ENCODE peak calls at places on chromosome 1, in eight cellular contexts. One of them, this sample, is unnamed.

GRCh38 chr1:233240839-233241682 is 54.5 kb downstream of the PCNX2 start:
- DNase-seq in ovary: peak; percentile 61
- DNase-seq in K562: peak; percentile 40
- DNase-seq in heart right ventricle: peak; percentile 54
- DNase-seq in prostate gland: peak; percentile 34
- DNase-seq in mammary epithelial cell: no peak
- DNase-seq in tibial artery: peak; percentile 72
- DNase-seq in hepatocyte: peak; percentile 85
- DNase-seq in this sample: peak; percentile 48

GRCh38 chr1:202286622-202287097 is 55.1 kb downstream of the UBE2T start:
- DNase-seq in ovary: no peak
- DNase-seq in tibial artery: peak; percentile 89
- DNase-seq in heart right ventricle: peak; percentile 41
- DNase-seq in K562: no peak
- DNase-seq in hepatocyte: no peak
- DNase-seq in prostate gland: no peak
- DNase-seq in mammary epithelial cell: no peak
- DNase-seq in this sample: no peak

GRCh38 chr1:6420594-6421042 is 899 bp upstream of the HES2 start:
- DNase-seq in hepatocyte: no peak
- DNase-seq in tibial artery: no peak
- DNase-seq in heart right ventricle: no peak
- DNase-seq in ovary: no peak
- DNase-seq in prostate gland: no peak
- DNase-seq in mammary epithelial cell: no peak
- DNase-seq in K562: peak; percentile 94
- DNase-seq in this sample: no peak

GRCh38 chr1:115430717-115431116 is 92.7 kb upstream of the NGF start:
- DNase-seq in tibial artery: no peak
- DNase-seq in heart right ventricle: no peak
- DNase-seq in prostate gland: no peak
- DNase-seq in K562: no peak
- DNase-seq in hepatocyte: peak; percentile 46
- DNase-seq in ovary: no peak
- DNase-seq in mammary epithelial cell: peak; percentile 96
- DNase-seq in this sample: no peak

GRCh38 chr1:115980998-115981993 is 5.0 kb downstream of the SLC22A15 start:
- DNase-seq in tibial artery: no peak
- DNase-seq in mammary epithelial cell: peak; percentile 51
- DNase-seq in K562: peak; percentile 58
- DNase-seq in ovary: no peak
- DNase-seq in prostate gland: no peak
- DNase-seq in heart right ventricle: no peak
- DNase-seq in hepatocyte: peak; percentile 62
- DNase-seq in this sample: peak; percentile 82

GRCh38 chr1:212368073-212368484 is 46.6 kb downstream of the PACC1 start:
- DNase-seq in mammary epithelial cell: peak; percentile 54
- DNase-seq in prostate gland: peak; percentile 43
- DNase-seq in hepatocyte: peak; percentile 83
- DNase-seq in ovary: no peak
- DNase-seq in heart right ventricle: no peak
- DNase-seq in tibial artery: no peak
- DNase-seq in K562: peak; percentile 68
- DNase-seq in this sample: peak; percentile 58

GRCh38 chr1:150006881-150007401 is 3.6 kb downstream of the OTUD7B start:
- DNase-seq in ovary: no peak
- DNase-seq in K562: peak; percentile 19
- DNase-seq in heart right ventricle: no peak
- DNase-seq in tibial artery: no peak
- DNase-seq in prostate gland: no peak
- DNase-seq in hepatocyte: no peak
- DNase-seq in mammary epithelial cell: peak; percentile 43
- DNase-seq in this sample: peak; percentile 17

GRCh38 chr1:218718977-218719376 is 373.8 kb downstream of the TGFB2 start:
- DNase-seq in prostate gland: no peak
- DNase-seq in ovary: no peak
- DNase-seq in hepatocyte: no peak
- DNase-seq in mammary epithelial cell: no peak
- DNase-seq in K562: no peak
- DNase-seq in heart right ventricle: no peak
- DNase-seq in tibial artery: no peak
- DNase-seq in this sample: no peak

GRCh38 chr1:28343405-28343804 is 14.6 kb downstream of the MED18 start:
- DNase-seq in ovary: no peak
- DNase-seq in heart right ventricle: no peak
- DNase-seq in mammary epithelial cell: peak; percentile 81
- DNase-seq in hepatocyte: no peak
- DNase-seq in K562: no peak
- DNase-seq in prostate gland: no peak
- DNase-seq in tibial artery: no peak
- DNase-seq in this sample: no peak

GRCh38 chr1:25028910-25029599 is 99.0 kb upstream of the RUNX3 start:
- DNase-seq in heart right ventricle: no peak
- DNase-seq in hepatocyte: no peak
- DNase-seq in prostate gland: no peak
- DNase-seq in K562: no peak
- DNase-seq in mammary epithelial cell: no peak
- DNase-seq in ovary: no peak
- DNase-seq in tibial artery: no peak
- DNase-seq in this sample: no peak

GRCh38 chr1:25027876-25028586 is 98.0 kb upstream of the RUNX3 start:
- DNase-seq in tibial artery: no peak
- DNase-seq in K562: no peak
- DNase-seq in mammary epithelial cell: no peak
- DNase-seq in ovary: no peak
- DNase-seq in prostate gland: no peak
- DNase-seq in heart right ventricle: no peak
- DNase-seq in hepatocyte: no peak
- DNase-seq in this sample: no peak

GRCh38 chr1:25026757-25027450 is 96.8 kb upstream of the RUNX3 start:
- DNase-seq in heart right ventricle: no peak
- DNase-seq in prostate gland: no peak
- DNase-seq in ovary: no peak
- DNase-seq in tibial artery: no peak
- DNase-seq in hepatocyte: no peak
- DNase-seq in mammary epithelial cell: no peak
- DNase-seq in K562: no peak
- DNase-seq in this sample: no peak

GRCh38 chr1:25026304-25026703 is 96.2 kb upstream of the RUNX3 start:
- DNase-seq in heart right ventricle: no peak
- DNase-seq in K562: no peak
- DNase-seq in ovary: no peak
- DNase-seq in mammary epithelial cell: no peak
- DNase-seq in hepatocyte: no peak
- DNase-seq in tibial artery: no peak
- DNase-seq in prostate gland: no peak
- DNase-seq in this sample: no peak

GRCh38 chr1:25028587-25028909 is 98.5 kb upstream of the RUNX3 start:
- DNase-seq in heart right ventricle: no peak
- DNase-seq in prostate gland: no peak
- DNase-seq in hepatocyte: no peak
- DNase-seq in mammary epithelial cell: no peak
- DNase-seq in K562: no peak
- DNase-seq in ovary: no peak
- DNase-seq in tibial artery: no peak
- DNase-seq in this sample: no peak
- H3K4me1 ChIP-seq in heart right ventricle: no peaks in the 10 kb centered on the region
- H3K4me1 ChIP-seq in prostate gland: peaks cover 5% of the 10 kb centered on the region
- H3K4me1 ChIP-seq in hepatocyte: no peaks in the 10 kb centered on the region
- H3K4me1 ChIP-seq in mammary epithelial cell: peaks cover 4% of the 10 kb centered on the region
- H3K4me1 ChIP-seq in K562: peaks cover 3% of the 10 kb centered on the region
- H3K4me1 ChIP-seq in ovary: no peaks in the 10 kb centered on the region
- H3K4me1 ChIP-seq in tibial artery: no peaks in the 10 kb centered on the region
- H3K4me1 ChIP-seq in this sample: no peaks in the 10 kb centered on the region

GRCh38 chr1:64482128-64482527 is 12.2 kb downstream of the CACHD1 start:
- DNase-seq in heart right ventricle: no peak
- DNase-seq in prostate gland: no peak
- DNase-seq in tibial artery: no peak
- DNase-seq in K562: no peak
- DNase-seq in mammary epithelial cell: no peak
- DNase-seq in ovary: no peak
- DNase-seq in hepatocyte: no peak
- DNase-seq in this sample: no peak

GRCh38 chr1:64479874-64480273 is 9.9 kb downstream of the CACHD1 start:
- DNase-seq in heart right ventricle: no peak
- DNase-seq in mammary epithelial cell: no peak
- DNase-seq in tibial artery: no peak
- DNase-seq in hepatocyte: no peak
- DNase-seq in prostate gland: no peak
- DNase-seq in ovary: no peak
- DNase-seq in K562: no peak
- DNase-seq in this sample: no peak

GRCh38 chr1:64482720-64483119 is 12.8 kb downstream of the CACHD1 start:
- DNase-seq in heart right ventricle: no peak
- DNase-seq in tibial artery: no peak
- DNase-seq in ovary: no peak
- DNase-seq in prostate gland: no peak
- DNase-seq in mammary epithelial cell: no peak
- DNase-seq in K562: no peak
- DNase-seq in hepatocyte: peak; percentile 28
- DNase-seq in this sample: no peak

GRCh38 chr1:64478594-64479248 is 8.8 kb downstream of the CACHD1 start:
- DNase-seq in prostate gland: no peak
- DNase-seq in ovary: no peak
- DNase-seq in K562: no peak
- DNase-seq in heart right ventricle: no peak
- DNase-seq in mammary epithelial cell: no peak
- DNase-seq in tibial artery: no peak
- DNase-seq in hepatocyte: no peak
- DNase-seq in this sample: no peak

DNA sequence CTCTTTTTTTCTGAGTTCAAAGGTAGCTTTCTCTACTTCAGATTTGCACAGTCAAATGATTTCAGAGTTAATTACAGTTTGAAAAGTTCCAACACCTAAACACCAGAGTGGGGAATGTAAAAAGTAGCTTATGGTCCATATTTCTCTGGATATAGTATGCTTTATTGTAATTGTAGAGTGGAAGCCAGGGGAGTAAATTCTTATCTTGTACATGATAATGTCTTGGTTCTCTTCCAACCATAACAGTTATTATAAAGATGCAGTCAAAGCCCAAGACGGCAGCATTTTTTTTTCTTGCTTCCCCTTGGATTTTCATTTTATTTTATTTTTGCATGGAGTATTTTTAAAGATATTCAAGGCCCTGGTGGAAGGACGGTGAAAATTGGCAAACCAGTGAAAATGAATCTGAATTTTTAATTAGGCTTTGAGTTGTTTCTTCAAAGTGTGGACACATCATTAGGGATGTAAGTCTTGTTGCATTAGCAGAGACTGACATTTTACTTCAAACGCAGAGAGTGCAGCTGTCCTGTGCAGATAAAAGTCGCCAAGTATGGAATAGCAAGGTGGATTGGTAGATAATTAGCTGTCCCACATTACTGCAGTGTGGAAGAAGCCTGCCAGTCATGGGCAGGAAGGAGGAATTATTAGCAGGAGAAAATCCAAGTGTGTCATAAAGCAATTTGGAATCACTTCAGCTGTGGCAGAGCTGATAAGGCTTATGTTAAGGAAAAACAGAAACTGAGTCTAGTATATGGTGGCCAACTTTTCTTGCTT is 11.3 kb downstream of the CACHD1 start:
- DNase-seq in hepatocyte: no peak
- DNase-seq in tibial artery: no peak
- DNase-seq in heart right ventricle: no peak
- DNase-seq in prostate gland: no peak
- DNase-seq in mammary epithelial cell: no peak
- DNase-seq in ovary: no peak
- DNase-seq in K562: no peak
- DNase-seq in this sample: no peak
- H3K4me1 ChIP-seq in hepatocyte: peaks cover 69% of the 10 kb centered on the region
- H3K4me1 ChIP-seq in tibial artery: peaks cover 4% of the 10 kb centered on the region
- H3K4me1 ChIP-seq in heart right ventricle: peaks cover 5% of the 10 kb centered on the region
- H3K4me1 ChIP-seq in prostate gland: no peaks in the 10 kb centered on the region
- H3K4me1 ChIP-seq in mammary epithelial cell: peaks cover 10% of the 10 kb centered on the region
- H3K4me1 ChIP-seq in ovary: peaks cover 23% of the 10 kb centered on the region
- H3K4me1 ChIP-seq in K562: no peaks in the 10 kb centered on the region
- H3K4me1 ChIP-seq in this sample: no peaks in the 10 kb centered on the region

GRCh38 chr1:161198206-161198876 is 513 bp downstream of the ADAMTS4 start:
- DNase-seq in K562: no peak
- DNase-seq in heart right ventricle: peak; percentile 62
- DNase-seq in hepatocyte: peak; percentile 68
- DNase-seq in prostate gland: no peak
- DNase-seq in ovary: peak; percentile 78
- DNase-seq in tibial artery: peak; percentile 75
- DNase-seq in mammary epithelial cell: no peak
- DNase-seq in this sample: peak; percentile 82

GRCh38 chr1:161200421-161200991 is 1.7 kb upstream of the ADAMTS4 start:
- DNase-seq in heart right ventricle: no peak
- DNase-seq in hepatocyte: no peak
- DNase-seq in prostate gland: no peak
- DNase-seq in K562: peak; percentile 55
- DNase-seq in mammary epithelial cell: no peak
- DNase-seq in ovary: peak; percentile 60
- DNase-seq in tibial artery: no peak
- DNase-seq in this sample: no peak

GRCh38 chr1:161199506-161200119 is 759 bp upstream of the ADAMTS4 start:
- DNase-seq in heart right ventricle: no peak
- DNase-seq in mammary epithelial cell: no peak
- DNase-seq in prostate gland: no peak
- DNase-seq in hepatocyte: no peak
- DNase-seq in tibial artery: no peak
- DNase-seq in ovary: peak; percentile 61
- DNase-seq in K562: no peak
- DNase-seq in this sample: no peak

GRCh38 chr1:161197560-161198205 is 1.2 kb downstream of the ADAMTS4 start:
- DNase-seq in hepatocyte: no peak
- DNase-seq in prostate gland: no peak
- DNase-seq in ovary: peak; percentile 44
- DNase-seq in heart right ventricle: no peak
- DNase-seq in mammary epithelial cell: no peak
- DNase-seq in tibial artery: no peak
- DNase-seq in K562: no peak
- DNase-seq in this sample: no peak

DNA sequence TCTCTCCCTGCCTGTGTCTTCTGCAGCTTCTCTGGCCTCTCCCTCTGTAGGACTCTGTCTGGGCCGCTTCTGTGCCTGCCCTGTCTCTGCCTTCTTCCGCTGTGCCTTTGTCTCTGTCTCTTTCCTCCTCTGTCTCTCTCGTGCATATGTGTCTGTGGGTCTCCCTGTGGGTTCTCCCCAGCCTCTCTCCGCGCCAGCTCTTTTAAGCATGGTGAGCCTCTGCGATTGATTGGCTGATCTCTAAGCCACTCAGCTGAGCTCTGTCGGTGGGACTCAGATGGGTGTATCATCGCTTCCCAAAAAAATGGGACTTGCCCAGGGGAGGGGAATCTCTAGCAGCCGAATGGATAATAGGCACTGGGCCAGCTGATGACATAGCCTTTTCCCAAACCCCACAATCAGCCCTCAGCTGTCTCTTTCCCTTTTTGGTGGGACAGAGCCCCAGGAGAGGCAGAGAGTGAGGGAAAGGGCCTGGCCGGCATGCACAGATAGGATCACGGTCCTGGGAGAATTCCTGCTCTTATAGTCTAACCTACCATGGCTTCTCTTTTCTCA is at the start of gene ADAMTS4:
- DNase-seq in mammary epithelial cell: no peak
- DNase-seq in tibial artery: peak; percentile 62
- DNase-seq in K562: peak; percentile 43
- DNase-seq in heart right ventricle: peak; percentile 62
- DNase-seq in hepatocyte: peak; percentile 65
- DNase-seq in prostate gland: no peak
- DNase-seq in ovary: peak; percentile 83
- DNase-seq in this sample: no peak
- H3K4me1 ChIP-seq in mammary epithelial cell: peaks cover 42% of the 10 kb centered on the region
- H3K4me1 ChIP-seq in tibial artery: peaks cover 39% of the 10 kb centered on the region
- H3K4me1 ChIP-seq in K562: peaks cover 59% of the 10 kb centered on the region
- H3K4me1 ChIP-seq in heart right ventricle: peaks cover 44% of the 10 kb centered on the region
- H3K4me1 ChIP-seq in hepatocyte: peaks cover 42% of the 10 kb centered on the region
- H3K4me1 ChIP-seq in prostate gland: no peaks in the 10 kb centered on the region
- H3K4me1 ChIP-seq in ovary: peaks cover 44% of the 10 kb centered on the region
- H3K4me1 ChIP-seq in this sample: peaks cover 22% of the 10 kb centered on the region

GRCh38 chr1:185593271-185593670 is 140.9 kb upstream of the HMCN1 start:
- DNase-seq in prostate gland: no peak
- DNase-seq in ovary: no peak
- DNase-seq in K562: no peak
- DNase-seq in tibial artery: no peak
- DNase-seq in heart right ventricle: no peak
- DNase-seq in mammary epithelial cell: no peak
- DNase-seq in hepatocyte: no peak
- DNase-seq in this sample: no peak
- H3K4me1 ChIP-seq in prostate gland: no peaks in the 10 kb centered on the region
- H3K4me1 ChIP-seq in ovary: peaks cover 3% of the 10 kb centered on the region
- H3K4me1 ChIP-seq in K562: no peaks in the 10 kb centered on the region
- H3K4me1 ChIP-seq in tibial artery: no peaks in the 10 kb centered on the region
- H3K4me1 ChIP-seq in heart right ventricle: no peaks in the 10 kb centered on the region
- H3K4me1 ChIP-seq in mammary epithelial cell: peaks cover 8% of the 10 kb centered on the region
- H3K4me1 ChIP-seq in hepatocyte: peaks cover 19% of the 10 kb centered on the region
- H3K4me1 ChIP-seq in this sample: peaks cover 2% of the 10 kb centered on the region

This sample was measured in HAP-1.